ENCODE peak calls at places on chromosome 7, in seven cellular contexts. S is OCI-LY7, F is astrocyte of the cerebellum, M is transverse colon, P is AG04450, Z is RWPE2, Q is hepatocyte. I is an unnamed sample.

GRCh38 chr7:106045592-106045991 is 66.5 kb downstream of the SYPL1 start:
- DNase-seq in S (no peak), M (no peak), P (peak; percentile 21), Z (no peak), Q (no peak), F (peak; percentile 71), I (no peak)

GRCh38 chr7:98556288-98556687 is 60.8 kb upstream of the NPTX2 start:
- DNase-seq in Z (no peak), Q (no peak), F (no peak), M (no peak), S (no peak), P (no peak), I (no peak)

GRCh38 chr7:156620246-156620775 is 20.3 kb upstream of the RNF32 start:
- DNase-seq in S (no peak), P (no peak), Q (no peak), M (no peak), Z (no peak), F (no peak), I (no peak)

GRCh38 chr7:25727446-25727845 is 424.6 kb upstream of the NFE2L3 start:
- DNase-seq in M (no peak), P (no peak), S (no peak), F (no peak), Q (no peak), Z (no peak), I (no peak)

GRCh38 chr7:98935811-98936210 is 57.5 kb downstream of the TRRAP start:
- DNase-seq in M (no peak), F (no peak), Z (no peak), P (no peak), Q (no peak), S (no peak), I (no peak)

GRCh38 chr7:132504851-132505250 is 71.4 kb downstream of the PLXNA4 start:
- DNase-seq in S (no peak), Q (no peak), P (no peak), M (no peak), Z (no peak), F (no peak), I (no peak)

GRCh38 chr7:46494026-46494425 is 573.0 kb upstream of the IGFBP3 start:
- DNase-seq in S (no peak), Z (no peak), Q (peak; percentile 30), P (peak; percentile 11), M (no peak), F (no peak), I (peak; percentile 24)

GRCh38 chr7:596819-597182 is 77.2 kb upstream of the PDGFA start:
- DNase-seq in M (no peak), P (no peak), F (no peak), Z (peak; percentile 54), Q (no peak), S (no peak), I (no peak)

GRCh38 chr7:43485580-43485979 is 97.3 kb upstream of the STK17A start:
- DNase-seq in P (no peak), M (no peak), S (no peak), F (no peak), Q (no peak), Z (no peak), I (no peak)

GRCh38 chr7:77580762-77581350 is 43.8 kb downstream of the PTPN12 start:
- DNase-seq in S (no peak), M (no peak), Z (no peak), F (no peak), P (peak; percentile 3), Q (no peak), I (peak; percentile 31)

GRCh38 chr7:68015565-68016532 is 1019.2 kb downstream of the TYW1 start:
- DNase-seq in P (no peak), F (no peak), S (no peak), Z (no peak), Q (no peak), M (no peak), I (no peak)

GRCh38 chr7:137996386-137996851 is 5.5 kb downstream of the CREB3L2 start:
- DNase-seq in M (no peak), P (no peak), Z (no peak), S (no peak), F (peak; percentile 79), Q (no peak), I (no peak)

DNA sequence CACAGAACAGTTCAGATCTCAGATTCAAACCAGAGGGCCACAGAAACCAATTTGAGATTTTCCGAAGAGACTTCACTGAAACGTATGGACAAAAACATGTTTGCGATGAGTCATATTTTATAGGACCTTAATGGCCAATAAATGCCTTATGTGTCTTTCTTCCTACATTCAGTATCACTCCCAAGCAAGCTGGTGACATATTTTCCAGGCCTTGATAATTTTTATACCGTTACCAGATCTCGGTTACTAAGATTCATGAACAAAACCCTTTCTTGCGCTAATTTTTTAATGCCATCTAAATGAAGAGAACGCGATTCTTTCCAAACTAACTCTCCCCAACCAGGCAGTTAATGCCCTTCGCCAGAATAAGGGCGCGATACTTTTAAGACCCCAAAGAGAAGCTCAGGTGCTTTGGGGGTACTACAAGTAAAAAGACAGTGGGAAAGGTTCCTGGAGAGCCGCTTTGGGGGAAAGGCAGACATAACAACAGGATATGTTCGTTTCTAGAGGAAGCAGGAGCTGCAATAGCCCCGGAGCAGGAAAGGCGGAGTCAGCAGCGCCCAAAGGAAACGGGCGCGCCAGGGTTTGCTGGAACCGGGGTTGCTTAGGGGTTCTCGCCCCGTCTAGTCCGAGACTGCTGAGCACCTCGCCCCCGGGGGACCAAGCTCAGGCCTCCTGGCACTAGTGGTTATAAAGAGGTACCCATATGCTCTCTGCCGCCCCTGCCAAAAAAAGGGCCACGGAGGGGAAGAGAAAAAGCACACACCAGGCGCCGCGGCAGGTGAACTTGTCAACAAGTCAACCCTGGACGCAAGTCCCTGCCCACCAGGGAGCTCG is 878 bp downstream of the ICA1 start:
- DNase-seq in Q (peak; percentile 62), M (peak; percentile 61), P (no peak), F (no peak), S (no peak), Z (peak; percentile 66), I (no peak)
- TF ChIP-seq CTCF in Q (no peak), M (no peak), P (no peak), F (no peak), S (no peak), Z (no peak), I (no peak)

GRCh38 chr7:101898019-101898575 is 80.7 kb downstream of the CUX1 start:
- DNase-seq in P (no peak), S (no peak), Q (no peak), M (no peak), F (no peak), Z (no peak), I (no peak)

GRCh38 chr7:101902680-101903504 is 85.5 kb downstream of the CUX1 start:
- DNase-seq in M (no peak), P (no peak), Z (no peak), F (no peak), S (no peak), Q (no peak), I (no peak)

GRCh38 chr7:101901661-101902491 is 84.5 kb downstream of the CUX1 start:
- DNase-seq in S (no peak), Q (no peak), M (no peak), Z (no peak), P (no peak), F (no peak), I (no peak)

GRCh38 chr7:101900103-101900502 is 82.7 kb downstream of the CUX1 start:
- DNase-seq in Z (no peak), M (no peak), F (no peak), S (no peak), Q (no peak), P (no peak), I (no peak)

GRCh38 chr7:101899616-101900015 is 82.2 kb downstream of the CUX1 start:
- DNase-seq in Q (no peak), F (no peak), S (no peak), P (no peak), Z (no peak), M (no peak), I (no peak)
- H3K4me3 ChIP-seq in Q (no peak overlapping the region), F (peak overlapping the region; percentile 41), S (no peak overlapping the region), P (peak overlapping the region; percentile 45), Z (peak overlapping the region; percentile 18), M (no peak overlapping the region), I (no peak overlapping the region)

GRCh38 chr7:17934612-17935247 is 5.6 kb downstream of the SNX13 start:
- DNase-seq in S (no peak), Q (no peak), M (no peak), F (no peak), Z (no peak), P (no peak), I (no peak)

GRCh38 chr7:17934094-17934493 is 6.2 kb downstream of the SNX13 start:
- DNase-seq in F (no peak), P (no peak), Q (no peak), S (no peak), Z (no peak), M (no peak), I (no peak)

GRCh38 chr7:17931069-17931468 is 9.2 kb downstream of the SNX13 start:
- DNase-seq in M (no peak), Z (no peak), P (no peak), F (no peak), Q (no peak), S (no peak), I (no peak)

GRCh38 chr7:17930546-17930945 is 9.7 kb downstream of the SNX13 start:
- DNase-seq in F (no peak), S (no peak), P (no peak), Q (no peak), Z (no peak), M (no peak), I (no peak)

DNA sequence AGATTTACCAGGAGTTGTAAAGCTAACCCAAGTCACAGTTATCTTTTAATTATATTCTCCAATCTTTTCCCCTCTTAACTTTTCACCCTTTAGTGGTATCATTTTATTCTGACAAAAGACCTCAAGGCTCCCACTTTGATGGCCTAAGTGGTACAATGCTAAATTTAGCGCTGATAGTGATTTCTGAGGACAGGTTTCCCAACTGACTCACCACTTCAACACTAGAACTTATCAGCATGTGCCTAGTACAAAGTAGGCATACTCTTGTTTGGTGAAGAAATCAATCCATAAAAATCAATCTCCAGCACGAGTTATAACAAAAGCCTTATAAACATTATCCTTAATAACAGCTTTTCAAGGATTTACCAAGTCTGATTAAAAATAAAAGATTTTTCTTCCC is 7.5 kb downstream of the SNX13 start:
- DNase-seq in P (no peak), S (no peak), Z (no peak), F (no peak), M (no peak), Q (no peak), I (no peak)
- TF ChIP-seq CTCF in P (no peak), S (no peak), Z (no peak), F (no peak), M (no peak), Q (no peak), I (no peak)

DNA sequence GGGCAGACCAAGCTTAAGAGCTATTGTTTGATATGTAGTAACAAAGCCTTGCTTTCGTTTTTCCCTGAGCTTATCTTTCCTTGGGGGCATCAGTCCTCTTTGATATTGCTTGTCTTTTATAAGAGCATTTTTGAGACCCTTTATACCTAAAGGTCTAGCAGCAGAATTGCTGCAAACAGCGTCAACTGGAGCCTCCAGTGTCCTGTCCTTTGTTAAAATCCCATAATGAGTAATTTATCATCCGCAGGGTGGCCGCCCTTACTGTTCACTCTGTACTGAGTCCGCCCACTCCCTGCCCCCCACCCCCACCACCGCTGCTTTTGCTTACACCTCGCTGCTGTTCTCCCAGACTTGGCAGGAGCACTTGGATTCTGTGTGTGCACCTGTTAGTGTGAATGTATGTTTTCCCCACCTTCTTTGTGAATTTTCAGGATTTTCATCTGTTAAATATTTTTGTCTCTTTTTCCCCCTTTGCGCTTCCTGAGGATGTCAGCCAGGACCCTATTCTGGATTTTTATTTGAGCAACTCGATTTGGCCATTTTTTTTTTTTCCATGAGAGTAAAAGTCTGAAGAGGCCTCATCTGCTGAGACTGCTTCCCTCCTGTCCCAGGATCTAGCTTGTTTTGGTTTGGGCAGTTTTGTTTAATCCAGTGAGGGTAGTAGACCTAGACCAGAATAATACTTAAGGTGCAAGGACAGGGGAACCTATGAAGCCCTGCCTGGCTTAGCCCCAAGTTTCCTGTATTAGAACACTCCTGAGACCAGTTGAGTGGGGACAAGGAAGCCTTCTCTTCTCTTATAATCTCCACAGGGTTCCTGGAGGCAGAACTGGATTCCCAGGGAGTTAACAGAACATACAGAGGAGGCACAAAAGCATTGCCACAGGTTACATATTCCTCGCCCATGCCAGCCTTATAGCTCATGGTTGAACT is 8.1 kb downstream of the AGFG2 start:
- DNase-seq in M (peak; percentile 43), F (no peak), Q (no peak), Z (no peak), S (no peak), P (no peak), I (no peak)
- H3K4me3 ChIP-seq in M (peak overlapping the region; percentile 14), F (no peak overlapping the region), Q (no peak overlapping the region), Z (no peak overlapping the region), S (no peak overlapping the region), P (no peak overlapping the region), I (no peak overlapping the region)

I was measured in AG09309.